ENCODE peak calls at places on chromosome 21, in seven cellular contexts. N, V, P, K, Y, S and Q are unnamed samples.

GRCh38 chr21:45847870-45848269 is 133.7 kb upstream of the COL6A1 start:
- DNase-seq in N (no peak), V (no peak), P (no peak), K (peak; percentile 17), Y (no peak), S (no peak), Q (no peak)

GRCh38 chr21:39082656-39083376 is 100.4 kb downstream of the PSMG1 start:
- DNase-seq in N (no peak), V (no peak), P (no peak), K (peak; percentile 71), Y (no peak), S (no peak), Q (no peak)

GRCh38 chr21:43369124-43369523 is 57.8 kb downstream of the SIK1 start:
- DNase-seq in N (no peak), V (peak; percentile 41), P (no peak), K (no peak), Y (no peak), S (no peak), Q (no peak)

GRCh38 chr21:45292399-45293213 is 4.9 kb upstream of the POFUT2 start:
- DNase-seq in N (peak; percentile 82), V (peak; percentile 83), P (peak; percentile 54), K (peak; percentile 96), Y (peak; percentile 70), S (peak; percentile 84), Q (peak; percentile 63)

GRCh38 chr21:27346041-27346448 is 379.2 kb upstream of the ADAMTS5 start:
- DNase-seq in N (no peak), V (no peak), P (no peak), K (no peak), Y (no peak), S (no peak), Q (no peak)

GRCh38 chr21:45359451-45360217 is 45.3 kb upstream of the COL18A1 start:
- DNase-seq in N (no peak), V (no peak), P (no peak), K (no peak), Y (no peak), S (no peak), Q (no peak)

GRCh38 chr21:26041441-26042180 is 129.0 kb downstream of the APP start:
- DNase-seq in N (no peak), V (peak; percentile 17), P (no peak), K (no peak), Y (no peak), S (peak; percentile 23), Q (no peak)

GRCh38 chr21:45421071-45421845 is 16.3 kb downstream of the COL18A1 start:
- DNase-seq in N (no peak), V (no peak), P (no peak), K (peak; percentile 45), Y (no peak), S (no peak), Q (no peak)

GRCh38 chr21:36491191-36491916 is 11.4 kb upstream of the CLDN14 start:
- DNase-seq in N (no peak), V (peak; percentile 30), P (no peak), K (no peak), Y (no peak), S (no peak), Q (no peak)

GRCh38 chr21:45156459-45156858 is 82.1 kb downstream of the ADARB1 start:
- DNase-seq in N (no peak), V (no peak), P (no peak), K (peak; percentile 16), Y (no peak), S (no peak), Q (no peak)

GRCh38 chr21:39097335-39097861 is 85.9 kb downstream of the PSMG1 start:
- DNase-seq in N (peak; percentile 62), V (no peak), P (no peak), K (no peak), Y (no peak), S (peak; percentile 37), Q (no peak)

GRCh38 chr21:39647476-39647875 is 34.7 kb downstream of the B3GALT5 start:
- DNase-seq in N (no peak), V (peak; percentile 32), P (no peak), K (peak; percentile 41), Y (peak; percentile 43), S (no peak), Q (no peak)

GRCh38 chr21:38256599-38257302 is at the start of gene KCNJ15:
- DNase-seq in N (no peak), V (no peak), P (no peak), K (no peak), Y (no peak), S (no peak), Q (no peak)

GRCh38 chr21:21675601-21676000 is 677.4 kb downstream of the NCAM2 start:
- DNase-seq in N (no peak), V (no peak), P (no peak), K (no peak), Y (no peak), S (no peak), Q (no peak)

GRCh38 chr21:45414396-45415187 is 9.6 kb downstream of the COL18A1 start:
- DNase-seq in N (no peak), V (no peak), P (no peak), K (peak; percentile 43), Y (no peak), S (no peak), Q (no peak)

GRCh38 chr21:29849735-29850176 is 90.0 kb downstream of the GRIK1 start:
- DNase-seq in N (no peak), V (peak; percentile 34), P (no peak), K (peak; percentile 85), Y (peak; percentile 15), S (peak; percentile 30), Q (peak; percentile 16)

GRCh38 chr21:45724345-45724961 is 80.9 kb downstream of the PCBP3 start:
- DNase-seq in N (no peak), V (no peak), P (no peak), K (peak; percentile 65), Y (no peak), S (no peak), Q (no peak)

GRCh38 chr21:38817371-38818335 is 11.9 kb downstream of the ETS2 start:
- DNase-seq in N (no peak), V (peak; percentile 79), P (no peak), K (no peak), Y (no peak), S (no peak), Q (no peak)

GRCh38 chr21:43866659-43867331 is 1.8 kb downstream of the AGPAT3 start:
- DNase-seq in N (peak; percentile 49), V (no peak), P (peak; percentile 55), K (no peak), Y (no peak), S (no peak), Q (peak; percentile 60)

GRCh38 chr21:16179732-16180131 is 449.9 kb downstream of the USP25 start:
- DNase-seq in N (no peak), V (no peak), P (no peak), K (no peak), Y (no peak), S (no peak), Q (no peak)

GRCh38 chr21:15686506-15686905 is 43.3 kb upstream of the USP25 start:
- DNase-seq in N (no peak), V (no peak), P (no peak), K (no peak), Y (no peak), S (no peak), Q (no peak)

GRCh38 chr21:27590271-27590670 is 623.4 kb upstream of the ADAMTS5 start:
- DNase-seq in N (no peak), V (peak; percentile 85), P (no peak), K (no peak), Y (no peak), S (peak; percentile 30), Q (no peak)

GRCh38 chr21:29338256-29338655 is 39.5 kb downstream of the BACH1 start:
- DNase-seq in N (no peak), V (no peak), P (no peak), K (no peak), Y (no peak), S (no peak), Q (no peak)

GRCh38 chr21:27480841-27481261 is 514.0 kb upstream of the ADAMTS5 start:
- DNase-seq in N (no peak), V (peak; percentile 61), P (no peak), K (no peak), Y (no peak), S (no peak), Q (peak; percentile 0)

GRCh38 chr21:16640297-16641027 is 872.4 kb upstream of the CXADR start:
- DNase-seq in N (no peak), V (no peak), P (no peak), K (no peak), Y (no peak), S (no peak), Q (no peak)

GRCh38 chr21:31426235-31426797 is 82.3 kb upstream of the TIAM1 start:
- DNase-seq in N (no peak), V (no peak), P (no peak), K (no peak), Y (no peak), S (no peak), Q (no peak)
- H3K4me3 ChIP-seq in N (no peak overlapping the region), V (no peak overlapping the region), P (no peak overlapping the region), K (no peak overlapping the region), Y (no peak overlapping the region), S (no peak overlapping the region), Q (no peak overlapping the region)

DNA sequence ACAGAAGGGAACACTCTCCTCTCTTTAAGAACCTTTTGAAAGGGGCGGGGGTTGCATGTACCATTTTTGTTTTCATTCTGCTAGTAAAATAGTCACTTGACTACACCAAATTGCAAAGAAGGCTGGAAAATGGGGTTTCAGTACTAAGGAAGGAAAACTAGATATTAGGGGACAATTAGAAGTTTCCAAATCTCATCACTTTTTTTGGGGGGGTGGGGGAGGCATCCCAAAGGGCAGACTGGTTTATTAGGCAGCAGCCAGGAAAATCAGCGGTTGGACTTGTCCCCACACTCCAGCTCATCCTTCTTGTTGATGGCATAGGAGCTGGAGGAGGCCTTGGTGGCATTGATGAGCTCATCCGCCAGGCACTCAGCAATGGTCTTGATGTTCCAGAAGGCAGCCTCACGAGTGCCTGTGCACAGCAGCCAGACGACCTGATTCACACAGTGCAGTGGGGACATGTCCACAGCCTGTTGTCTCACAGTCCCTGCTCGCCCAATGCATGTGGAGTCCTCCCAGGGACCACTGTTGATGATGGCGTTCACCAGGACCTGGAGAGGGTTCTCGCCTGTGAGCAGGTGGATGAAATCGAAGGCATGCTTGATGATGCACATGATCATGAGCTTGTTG is 1.7 kb upstream of the TMEM50B start:
- DNase-seq in N (no peak), V (no peak), P (no peak), K (no peak), Y (no peak), S (no peak), Q (no peak)
- H3K4me3 ChIP-seq in N (no peak overlapping the region), V (no peak overlapping the region), P (no peak overlapping the region), K (no peak overlapping the region), Y (no peak overlapping the region), S (no peak overlapping the region), Q (no peak overlapping the region)

GRCh38 chr21:41668051-41668541 is 98.8 kb downstream of the RIPK4 start:
- DNase-seq in N (peak; percentile 28), V (no peak), P (no peak), K (no peak), Y (no peak), S (no peak), Q (no peak)
- H3K4me3 ChIP-seq in N (no peak overlapping the region), V (no peak overlapping the region), P (no peak overlapping the region), K (no peak overlapping the region), Y (no peak overlapping the region), S (no peak overlapping the region), Q (no peak overlapping the region)

GRCh38 chr21:35366348-35367085 is 317.4 kb upstream of the RUNX1 start:
- DNase-seq in N (no peak), V (peak; percentile 43), P (no peak), K (no peak), Y (no peak), S (peak; percentile 37), Q (no peak)
- H3K4me3 ChIP-seq in N (no peak overlapping the region), V (peak overlapping the region; percentile 3), P (no peak overlapping the region), K (no peak overlapping the region), Y (no peak overlapping the region), S (no peak overlapping the region), Q (no peak overlapping the region)